ENCODE peak calls at places on chromosome 3, in four cellular contexts. W, P, U and F are unnamed samples.

GRCh38 chr3:167876603-167877325 is 141.2 kb downstream of the SERPINI1 start:
- DNase-seq in W (no peak), P (peak), U (no peak), F (peak)

GRCh38 chr3:177930771-177931170 is 605.5 kb upstream of the KCNMB2 start:
- DNase-seq in W (no peak), P (no peak), U (no peak), F (no peak)

GRCh38 chr3:151085227-151085888 is at the start of gene MED12L:
- DNase-seq in W (peak), P (peak), U (peak), F (peak)

GRCh38 chr3:100399341-100400071 is 1.4 kb downstream of the TOMM70 start:
- DNase-seq in W (no peak), P (no peak), U (no peak), F (no peak)

GRCh38 chr3:36543276-36543997 is 163.1 kb downstream of the STAC start:
- DNase-seq in W (no peak), P (no peak), U (no peak), F (peak)

GRCh38 chr3:14424711-14425573 is 22.5 kb downstream of the SLC6A6 start:
- DNase-seq in W (no peak), P (no peak), U (no peak), F (no peak)

GRCh38 chr3:184567924-184568590 is 6.5 kb downstream of the EPHB3 start:
- DNase-seq in W (peak), P (no peak), U (no peak), F (no peak)

GRCh38 chr3:64408770-64409169 is 183.5 kb upstream of the PRICKLE2 start:
- DNase-seq in W (no peak), P (no peak), U (no peak), F (no peak)

GRCh38 chr3:107910713-107911259 is 180.0 kb downstream of the CD47 start:
- DNase-seq in W (no peak), P (no peak), U (no peak), F (no peak)

GRCh38 chr3:4906107-4906621 is 73.1 kb upstream of the BHLHE40 start:
- DNase-seq in W (no peak), P (no peak), U (no peak), F (no peak)

GRCh38 chr3:58242340-58242739 is 4.7 kb downstream of the ABHD6 start:
- DNase-seq in W (no peak), P (no peak), U (no peak), F (no peak)

GRCh38 chr3:88334187-88334868 is 184.6 kb downstream of the C3orf38 start:
- DNase-seq in W (no peak), P (no peak), U (no peak), F (no peak)

GRCh38 chr3:138125548-138126221 is 6.5 kb downstream of the A4GNT start:
- DNase-seq in W (peak), P (no peak), U (no peak), F (no peak)

GRCh38 chr3:150793641-150794040 is 30.7 kb upstream of the SIAH2 start:
- DNase-seq in W (no peak), P (no peak), U (no peak), F (no peak)

GRCh38 chr3:36295206-36295760 is 85.0 kb upstream of the STAC start:
- DNase-seq in W (no peak), P (no peak), U (no peak), F (no peak)

GRCh38 chr3:195555110-195555509 is 12.0 kb upstream of the PPP1R2 start:
- DNase-seq in W (no peak), P (no peak), U (no peak), F (no peak)

GRCh38 chr3:9732753-9733115 is 1.2 kb downstream of the BRPF1 start:
- DNase-seq in W (no peak), P (no peak), U (peak), F (no peak)

GRCh38 chr3:9730747-9731205 is 759 bp upstream of the BRPF1 start:
- DNase-seq in W (no peak), P (no peak), U (no peak), F (no peak)

GRCh38 chr3:9729419-9729818 is 2.1 kb upstream of the BRPF1 start:
- DNase-seq in W (no peak), P (no peak), U (no peak), F (no peak)

GRCh38 chr3:9732080-9732752 is 681 bp downstream of the BRPF1 start:
- DNase-seq in W (peak), P (no peak), U (no peak), F (no peak)

DNA sequence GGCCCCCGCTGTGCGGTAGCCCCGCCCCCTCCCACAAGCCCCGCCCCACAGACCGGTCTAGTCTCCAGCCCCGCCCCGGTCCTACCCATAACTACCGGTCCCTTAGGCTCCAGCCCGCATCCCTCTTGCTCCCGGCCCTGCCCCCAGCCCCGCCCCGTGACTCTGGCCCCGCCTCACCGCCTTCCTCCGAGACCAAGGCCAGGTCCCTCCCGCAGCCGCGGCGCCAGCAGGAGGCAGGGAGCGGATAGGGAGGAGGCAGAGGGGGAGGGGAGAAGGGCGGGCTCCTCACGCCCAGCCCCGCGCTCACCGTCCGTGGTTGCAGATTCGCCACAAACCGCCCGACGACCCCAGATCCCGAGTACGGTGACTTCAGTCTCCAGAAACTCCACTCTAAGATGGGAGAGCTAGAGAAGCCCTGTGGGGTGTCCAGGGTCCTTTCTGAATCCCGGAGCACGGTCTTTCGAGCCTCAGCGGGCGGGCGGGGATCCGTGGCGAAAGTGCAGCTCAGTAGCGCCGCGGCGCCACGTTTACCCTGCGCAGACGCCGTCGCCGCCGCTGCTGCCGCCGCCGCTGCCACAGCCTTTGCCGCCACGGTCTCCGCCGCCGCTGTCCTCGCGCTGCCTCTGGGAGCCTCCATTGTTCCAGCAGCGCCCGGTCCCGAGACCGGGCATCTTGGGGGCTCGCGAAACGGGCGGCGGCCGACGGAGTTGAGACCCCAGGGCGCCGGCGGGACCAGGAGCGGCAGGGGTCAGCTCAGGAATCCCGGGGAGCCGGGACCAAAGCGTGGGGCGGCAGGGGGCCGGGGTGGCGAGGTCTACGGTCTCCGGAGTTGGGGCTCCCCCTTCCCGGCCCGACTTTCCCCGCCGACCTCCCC is at the start of gene BRPF1:
- DNase-seq in W (peak), P (peak), U (peak), F (peak)
- TF ChIP-seq CTCF in W (no peak), P (peak), U (peak), F (no peak)

GRCh38 chr3:42653560-42654330 is at the start of gene ZBTB47:
- DNase-seq in W (peak), P (no peak), U (peak), F (no peak)
- H3K4me3 ChIP-seq in W (peak), P (peak), U (peak), F (peak)

GRCh38 chr3:41362638-41363559 is 163.6 kb downstream of the CTNNB1 start:
- DNase-seq in W (no peak), P (no peak), U (no peak), F (no peak)

GRCh38 chr3:41369838-41370237 is 170.5 kb downstream of the CTNNB1 start:
- DNase-seq in W (no peak), P (no peak), U (no peak), F (no peak)

GRCh38 chr3:41363830-41364523 is 164.7 kb downstream of the CTNNB1 start:
- DNase-seq in W (no peak), P (no peak), U (no peak), F (no peak)

GRCh38 chr3:41365973-41366372 is 166.7 kb downstream of the CTNNB1 start:
- DNase-seq in W (no peak), P (no peak), U (no peak), F (no peak)

GRCh38 chr3:41364736-41365135 is 165.4 kb downstream of the CTNNB1 start:
- DNase-seq in W (no peak), P (no peak), U (no peak), F (no peak)
- TF ChIP-seq CTCF in W (no peak), P (no peak), U (no peak), F (no peak)

DNA sequence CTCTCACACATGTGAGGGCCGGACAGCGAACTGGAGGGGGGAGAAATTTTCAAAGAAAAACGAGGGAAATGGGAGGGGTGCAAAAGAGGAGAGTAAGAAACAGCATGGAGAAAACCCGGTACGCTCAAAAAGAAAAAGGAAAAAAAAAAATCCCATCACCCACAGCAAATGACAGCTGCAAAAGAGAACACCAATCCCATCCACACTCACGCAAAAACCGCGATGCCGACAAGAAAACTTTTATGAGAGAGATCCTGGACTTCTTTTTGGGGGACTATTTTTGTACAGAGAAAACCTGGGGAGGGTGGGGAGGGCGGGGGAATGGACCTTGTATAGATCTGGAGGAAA is 1.5 kb downstream of the SOX2 start:
- DNase-seq in W (no peak), P (no peak), U (no peak), F (no peak)
- H3K4me3 ChIP-seq in W (no peak), P (no peak), U (no peak), F (peak)

GRCh38 chr3:40869939-40870338 is 329.4 kb upstream of the CTNNB1 start:
- DNase-seq in W (no peak), P (no peak), U (no peak), F (no peak)
- TF ChIP-seq CTCF in W (no peak), P (no peak), U (no peak), F (peak)